ENCODE peak calls at places on chromosomes 13 and 19, in ten cellular contexts. One of them, this sample, is unnamed.

GRCh38 chr19:54297759-54298305 is 15.1 kb downstream of the LILRA5 start:
- DNase-seq in AG04450: no peak
- DNase-seq in activated CD8-positive, alpha-beta memory T cell treated with anti-CD3 and anti-CD28 coated beads, Interleukin-2, amount 10 ng/mL, durations not matched to agents 7 days and 5 days: no peak
- DNase-seq in suprapubic skin: no peak
- DNase-seq in GM23338: peak
- DNase-seq in ovary: no peak
- DNase-seq in tibial artery: no peak
- DNase-seq in NCI-H524: no peak
- DNase-seq in stimulated activated CD8-positive, alpha-beta memory T cell treated with anti-CD3 and anti-CD28 coated beads, Interleukin-15, amount 100 ng/mL, for 4 hours: no peak
- DNase-seq in Ammon's horn: no peak
- DNase-seq in this sample: peak

GRCh38 chr19:5547881-5548280 is 19.9 kb downstream of the TINCR start:
- DNase-seq in AG04450: peak
- DNase-seq in activated CD8-positive, alpha-beta memory T cell treated with anti-CD3 and anti-CD28 coated beads, Interleukin-2, amount 10 ng/mL, durations not matched to agents 7 days and 5 days: peak
- DNase-seq in suprapubic skin: no peak
- DNase-seq in GM23338: peak
- DNase-seq in ovary: no peak
- DNase-seq in tibial artery: no peak
- DNase-seq in NCI-H524: peak
- DNase-seq in stimulated activated CD8-positive, alpha-beta memory T cell treated with anti-CD3 and anti-CD28 coated beads, Interleukin-15, amount 100 ng/mL, for 4 hours: no peak
- DNase-seq in Ammon's horn: peak
- DNase-seq in this sample: peak

GRCh38 chr19:2487780-2488330 is 11.9 kb downstream of the GADD45B start:
- DNase-seq in AG04450: no peak
- DNase-seq in activated CD8-positive, alpha-beta memory T cell treated with anti-CD3 and anti-CD28 coated beads, Interleukin-2, amount 10 ng/mL, durations not matched to agents 7 days and 5 days: no peak
- DNase-seq in suprapubic skin: no peak
- DNase-seq in GM23338: no peak
- DNase-seq in ovary: no peak
- DNase-seq in tibial artery: no peak
- DNase-seq in NCI-H524: no peak
- DNase-seq in stimulated activated CD8-positive, alpha-beta memory T cell treated with anti-CD3 and anti-CD28 coated beads, Interleukin-15, amount 100 ng/mL, for 4 hours: no peak
- DNase-seq in Ammon's horn: no peak
- DNase-seq in this sample: no peak

GRCh38 chr19:42032428-42032827 is 37.6 kb downstream of the GRIK5 start:
- DNase-seq in AG04450: no peak
- DNase-seq in activated CD8-positive, alpha-beta memory T cell treated with anti-CD3 and anti-CD28 coated beads, Interleukin-2, amount 10 ng/mL, durations not matched to agents 7 days and 5 days: no peak
- DNase-seq in suprapubic skin: no peak
- DNase-seq in GM23338: peak
- DNase-seq in ovary: no peak
- DNase-seq in tibial artery: no peak
- DNase-seq in NCI-H524: peak
- DNase-seq in stimulated activated CD8-positive, alpha-beta memory T cell treated with anti-CD3 and anti-CD28 coated beads, Interleukin-15, amount 100 ng/mL, for 4 hours: no peak
- DNase-seq in Ammon's horn: no peak
- DNase-seq in this sample: no peak

GRCh38 chr13:66200555-66200954 is 1029.6 kb downstream of the PCDH9 start:
- DNase-seq in AG04450: no peak
- DNase-seq in activated CD8-positive, alpha-beta memory T cell treated with anti-CD3 and anti-CD28 coated beads, Interleukin-2, amount 10 ng/mL, durations not matched to agents 7 days and 5 days: no peak
- DNase-seq in suprapubic skin: no peak
- DNase-seq in GM23338: no peak
- DNase-seq in ovary: no peak
- DNase-seq in tibial artery: no peak
- DNase-seq in NCI-H524: no peak
- DNase-seq in stimulated activated CD8-positive, alpha-beta memory T cell treated with anti-CD3 and anti-CD28 coated beads, Interleukin-15, amount 100 ng/mL, for 4 hours: no peak
- DNase-seq in Ammon's horn: no peak
- DNase-seq in this sample: no peak

GRCh38 chr19:8641908-8642547 is 11.6 kb downstream of the NFILZ start:
- DNase-seq in AG04450: no peak
- DNase-seq in activated CD8-positive, alpha-beta memory T cell treated with anti-CD3 and anti-CD28 coated beads, Interleukin-2, amount 10 ng/mL, durations not matched to agents 7 days and 5 days: no peak
- DNase-seq in suprapubic skin: no peak
- DNase-seq in GM23338: peak
- DNase-seq in ovary: no peak
- DNase-seq in tibial artery: no peak
- DNase-seq in NCI-H524: peak
- DNase-seq in stimulated activated CD8-positive, alpha-beta memory T cell treated with anti-CD3 and anti-CD28 coated beads, Interleukin-15, amount 100 ng/mL, for 4 hours: no peak
- DNase-seq in Ammon's horn: no peak
- DNase-seq in this sample: peak

GRCh38 chr13:45849408-45849807 is 2.1 kb downstream of the SIAH3 start:
- DNase-seq in AG04450: no peak
- DNase-seq in activated CD8-positive, alpha-beta memory T cell treated with anti-CD3 and anti-CD28 coated beads, Interleukin-2, amount 10 ng/mL, durations not matched to agents 7 days and 5 days: no peak
- DNase-seq in suprapubic skin: no peak
- DNase-seq in GM23338: no peak
- DNase-seq in ovary: no peak
- DNase-seq in tibial artery: no peak
- DNase-seq in NCI-H524: no peak
- DNase-seq in stimulated activated CD8-positive, alpha-beta memory T cell treated with anti-CD3 and anti-CD28 coated beads, Interleukin-15, amount 100 ng/mL, for 4 hours: no peak
- DNase-seq in Ammon's horn: no peak
- DNase-seq in this sample: no peak

GRCh38 chr13:39822437-39822836 is 167.0 kb downstream of the COG6 start:
- DNase-seq in AG04450: no peak
- DNase-seq in activated CD8-positive, alpha-beta memory T cell treated with anti-CD3 and anti-CD28 coated beads, Interleukin-2, amount 10 ng/mL, durations not matched to agents 7 days and 5 days: no peak
- DNase-seq in suprapubic skin: no peak
- DNase-seq in GM23338: no peak
- DNase-seq in ovary: no peak
- DNase-seq in tibial artery: no peak
- DNase-seq in NCI-H524: no peak
- DNase-seq in stimulated activated CD8-positive, alpha-beta memory T cell treated with anti-CD3 and anti-CD28 coated beads, Interleukin-15, amount 100 ng/mL, for 4 hours: no peak
- DNase-seq in Ammon's horn: peak
- DNase-seq in this sample: no peak

GRCh38 chr13:52459668-52460067 is 4.4 kb downstream of the CKAP2 start:
- DNase-seq in AG04450: peak
- DNase-seq in activated CD8-positive, alpha-beta memory T cell treated with anti-CD3 and anti-CD28 coated beads, Interleukin-2, amount 10 ng/mL, durations not matched to agents 7 days and 5 days: no peak
- DNase-seq in suprapubic skin: no peak
- DNase-seq in GM23338: no peak
- DNase-seq in ovary: no peak
- DNase-seq in tibial artery: no peak
- DNase-seq in NCI-H524: no peak
- DNase-seq in stimulated activated CD8-positive, alpha-beta memory T cell treated with anti-CD3 and anti-CD28 coated beads, Interleukin-15, amount 100 ng/mL, for 4 hours: no peak
- DNase-seq in Ammon's horn: no peak
- DNase-seq in this sample: no peak

GRCh38 chr19:14031719-14032480 is at the start of gene IL27RA:
- DNase-seq in AG04450: no peak
- DNase-seq in activated CD8-positive, alpha-beta memory T cell treated with anti-CD3 and anti-CD28 coated beads, Interleukin-2, amount 10 ng/mL, durations not matched to agents 7 days and 5 days: peak
- DNase-seq in suprapubic skin: no peak
- DNase-seq in GM23338: peak
- DNase-seq in ovary: peak
- DNase-seq in tibial artery: peak
- DNase-seq in NCI-H524: peak
- DNase-seq in stimulated activated CD8-positive, alpha-beta memory T cell treated with anti-CD3 and anti-CD28 coated beads, Interleukin-15, amount 100 ng/mL, for 4 hours: peak
- DNase-seq in Ammon's horn: peak
- DNase-seq in this sample: peak

GRCh38 chr19:19347401-19347800 is 26.8 kb downstream of the MAU2 start:
- DNase-seq in AG04450: no peak
- DNase-seq in activated CD8-positive, alpha-beta memory T cell treated with anti-CD3 and anti-CD28 coated beads, Interleukin-2, amount 10 ng/mL, durations not matched to agents 7 days and 5 days: no peak
- DNase-seq in suprapubic skin: no peak
- DNase-seq in GM23338: no peak
- DNase-seq in ovary: no peak
- DNase-seq in tibial artery: no peak
- DNase-seq in NCI-H524: no peak
- DNase-seq in stimulated activated CD8-positive, alpha-beta memory T cell treated with anti-CD3 and anti-CD28 coated beads, Interleukin-15, amount 100 ng/mL, for 4 hours: no peak
- DNase-seq in Ammon's horn: no peak
- DNase-seq in this sample: no peak

GRCh38 chr19:40805258-40805868 is 6.4 kb downstream of the EGLN2 start:
- DNase-seq in AG04450: no peak
- DNase-seq in activated CD8-positive, alpha-beta memory T cell treated with anti-CD3 and anti-CD28 coated beads, Interleukin-2, amount 10 ng/mL, durations not matched to agents 7 days and 5 days: peak
- DNase-seq in suprapubic skin: no peak
- DNase-seq in GM23338: no peak
- DNase-seq in ovary: no peak
- DNase-seq in tibial artery: no peak
- DNase-seq in NCI-H524: no peak
- DNase-seq in stimulated activated CD8-positive, alpha-beta memory T cell treated with anti-CD3 and anti-CD28 coated beads, Interleukin-15, amount 100 ng/mL, for 4 hours: no peak
- DNase-seq in Ammon's horn: peak
- DNase-seq in this sample: peak

GRCh38 chr19:47094557-47095517 is 18.7 kb downstream of the ZC3H4 start:
- DNase-seq in AG04450: no peak
- DNase-seq in activated CD8-positive, alpha-beta memory T cell treated with anti-CD3 and anti-CD28 coated beads, Interleukin-2, amount 10 ng/mL, durations not matched to agents 7 days and 5 days: peak
- DNase-seq in suprapubic skin: no peak
- DNase-seq in GM23338: no peak
- DNase-seq in ovary: no peak
- DNase-seq in tibial artery: no peak
- DNase-seq in NCI-H524: no peak
- DNase-seq in stimulated activated CD8-positive, alpha-beta memory T cell treated with anti-CD3 and anti-CD28 coated beads, Interleukin-15, amount 100 ng/mL, for 4 hours: no peak
- DNase-seq in Ammon's horn: no peak
- DNase-seq in this sample: no peak

GRCh38 chr13:20728579-20729300 is 25.2 kb downstream of the IL17D start:
- DNase-seq in AG04450: no peak
- DNase-seq in activated CD8-positive, alpha-beta memory T cell treated with anti-CD3 and anti-CD28 coated beads, Interleukin-2, amount 10 ng/mL, durations not matched to agents 7 days and 5 days: no peak
- DNase-seq in suprapubic skin: no peak
- DNase-seq in GM23338: no peak
- DNase-seq in ovary: no peak
- DNase-seq in tibial artery: no peak
- DNase-seq in NCI-H524: no peak
- DNase-seq in stimulated activated CD8-positive, alpha-beta memory T cell treated with anti-CD3 and anti-CD28 coated beads, Interleukin-15, amount 100 ng/mL, for 4 hours: no peak
- DNase-seq in Ammon's horn: no peak
- DNase-seq in this sample: no peak

GRCh38 chr13:61880576-61881283 is 465.1 kb upstream of the PCDH20 start:
- DNase-seq in AG04450: no peak
- DNase-seq in activated CD8-positive, alpha-beta memory T cell treated with anti-CD3 and anti-CD28 coated beads, Interleukin-2, amount 10 ng/mL, durations not matched to agents 7 days and 5 days: no peak
- DNase-seq in suprapubic skin: no peak
- DNase-seq in GM23338: peak
- DNase-seq in ovary: no peak
- DNase-seq in tibial artery: no peak
- DNase-seq in NCI-H524: peak
- DNase-seq in stimulated activated CD8-positive, alpha-beta memory T cell treated with anti-CD3 and anti-CD28 coated beads, Interleukin-15, amount 100 ng/mL, for 4 hours: no peak
- DNase-seq in Ammon's horn: no peak
- DNase-seq in this sample: peak

GRCh38 chr19:8585894-8586750 is 8.9 kb upstream of the MYO1F start:
- DNase-seq in AG04450: no peak
- DNase-seq in activated CD8-positive, alpha-beta memory T cell treated with anti-CD3 and anti-CD28 coated beads, Interleukin-2, amount 10 ng/mL, durations not matched to agents 7 days and 5 days: peak
- DNase-seq in suprapubic skin: peak
- DNase-seq in GM23338: peak
- DNase-seq in ovary: no peak
- DNase-seq in tibial artery: no peak
- DNase-seq in NCI-H524: peak
- DNase-seq in stimulated activated CD8-positive, alpha-beta memory T cell treated with anti-CD3 and anti-CD28 coated beads, Interleukin-15, amount 100 ng/mL, for 4 hours: no peak
- DNase-seq in Ammon's horn: no peak
- DNase-seq in this sample: peak

GRCh38 chr13:20414475-20415287 is 111.0 kb downstream of the CRYL1 start:
- DNase-seq in AG04450: no peak
- DNase-seq in activated CD8-positive, alpha-beta memory T cell treated with anti-CD3 and anti-CD28 coated beads, Interleukin-2, amount 10 ng/mL, durations not matched to agents 7 days and 5 days: no peak
- DNase-seq in suprapubic skin: no peak
- DNase-seq in GM23338: peak
- DNase-seq in ovary: no peak
- DNase-seq in tibial artery: no peak
- DNase-seq in NCI-H524: no peak
- DNase-seq in stimulated activated CD8-positive, alpha-beta memory T cell treated with anti-CD3 and anti-CD28 coated beads, Interleukin-15, amount 100 ng/mL, for 4 hours: no peak
- DNase-seq in Ammon's horn: no peak
- DNase-seq in this sample: no peak

GRCh38 chr19:39996218-39996810 is 546 bp upstream of the ZNF546 start:
- DNase-seq in AG04450: peak
- DNase-seq in activated CD8-positive, alpha-beta memory T cell treated with anti-CD3 and anti-CD28 coated beads, Interleukin-2, amount 10 ng/mL, durations not matched to agents 7 days and 5 days: peak
- DNase-seq in suprapubic skin: no peak
- DNase-seq in GM23338: no peak
- DNase-seq in ovary: no peak
- DNase-seq in tibial artery: no peak
- DNase-seq in NCI-H524: peak
- DNase-seq in stimulated activated CD8-positive, alpha-beta memory T cell treated with anti-CD3 and anti-CD28 coated beads, Interleukin-15, amount 100 ng/mL, for 4 hours: peak
- DNase-seq in Ammon's horn: peak
- DNase-seq in this sample: peak

GRCh38 chr13:33434676-33435075 is 149.1 kb upstream of the STARD13 start:
- DNase-seq in AG04450: no peak
- DNase-seq in activated CD8-positive, alpha-beta memory T cell treated with anti-CD3 and anti-CD28 coated beads, Interleukin-2, amount 10 ng/mL, durations not matched to agents 7 days and 5 days: no peak
- DNase-seq in suprapubic skin: no peak
- DNase-seq in GM23338: no peak
- DNase-seq in ovary: no peak
- DNase-seq in tibial artery: no peak
- DNase-seq in NCI-H524: no peak
- DNase-seq in stimulated activated CD8-positive, alpha-beta memory T cell treated with anti-CD3 and anti-CD28 coated beads, Interleukin-15, amount 100 ng/mL, for 4 hours: no peak
- DNase-seq in Ammon's horn: no peak
- DNase-seq in this sample: no peak

GRCh38 chr13:21018220-21018619 is 43.2 kb downstream of the LATS2 start:
- DNase-seq in AG04450: no peak
- DNase-seq in activated CD8-positive, alpha-beta memory T cell treated with anti-CD3 and anti-CD28 coated beads, Interleukin-2, amount 10 ng/mL, durations not matched to agents 7 days and 5 days: no peak
- DNase-seq in suprapubic skin: no peak
- DNase-seq in GM23338: no peak
- DNase-seq in ovary: no peak
- DNase-seq in tibial artery: peak
- DNase-seq in NCI-H524: no peak
- DNase-seq in stimulated activated CD8-positive, alpha-beta memory T cell treated with anti-CD3 and anti-CD28 coated beads, Interleukin-15, amount 100 ng/mL, for 4 hours: no peak
- DNase-seq in Ammon's horn: no peak
- DNase-seq in this sample: no peak

GRCh38 chr19:54096642-54097106 is 3.9 kb downstream of the OSCAR start:
- DNase-seq in AG04450: no peak
- DNase-seq in activated CD8-positive, alpha-beta memory T cell treated with anti-CD3 and anti-CD28 coated beads, Interleukin-2, amount 10 ng/mL, durations not matched to agents 7 days and 5 days: no peak
- DNase-seq in suprapubic skin: no peak
- DNase-seq in GM23338: peak
- DNase-seq in ovary: peak
- DNase-seq in tibial artery: no peak
- DNase-seq in NCI-H524: peak
- DNase-seq in stimulated activated CD8-positive, alpha-beta memory T cell treated with anti-CD3 and anti-CD28 coated beads, Interleukin-15, amount 100 ng/mL, for 4 hours: no peak
- DNase-seq in Ammon's horn: no peak
- DNase-seq in this sample: no peak

GRCh38 chr19:16293133-16294085 is 31.2 kb upstream of the KLF2 start:
- DNase-seq in AG04450: peak
- DNase-seq in activated CD8-positive, alpha-beta memory T cell treated with anti-CD3 and anti-CD28 coated beads, Interleukin-2, amount 10 ng/mL, durations not matched to agents 7 days and 5 days: no peak
- DNase-seq in suprapubic skin: peak
- DNase-seq in GM23338: no peak
- DNase-seq in ovary: peak
- DNase-seq in tibial artery: peak
- DNase-seq in NCI-H524: no peak
- DNase-seq in stimulated activated CD8-positive, alpha-beta memory T cell treated with anti-CD3 and anti-CD28 coated beads, Interleukin-15, amount 100 ng/mL, for 4 hours: no peak
- DNase-seq in Ammon's horn: no peak
- DNase-seq in this sample: no peak

GRCh38 chr19:42524943-42525342 is 3.3 kb downstream of the CEACAM1 start:
- DNase-seq in AG04450: no peak
- DNase-seq in activated CD8-positive, alpha-beta memory T cell treated with anti-CD3 and anti-CD28 coated beads, Interleukin-2, amount 10 ng/mL, durations not matched to agents 7 days and 5 days: peak
- DNase-seq in suprapubic skin: no peak
- DNase-seq in GM23338: no peak
- DNase-seq in ovary: no peak
- DNase-seq in tibial artery: no peak
- DNase-seq in NCI-H524: no peak
- DNase-seq in stimulated activated CD8-positive, alpha-beta memory T cell treated with anti-CD3 and anti-CD28 coated beads, Interleukin-15, amount 100 ng/mL, for 4 hours: no peak
- DNase-seq in Ammon's horn: no peak
- DNase-seq in this sample: no peak

GRCh38 chr19:47598407-47599349 is 10.3 kb upstream of the BICRA start:
- DNase-seq in AG04450: peak
- DNase-seq in activated CD8-positive, alpha-beta memory T cell treated with anti-CD3 and anti-CD28 coated beads, Interleukin-2, amount 10 ng/mL, durations not matched to agents 7 days and 5 days: no peak
- DNase-seq in suprapubic skin: peak
- DNase-seq in GM23338: peak
- DNase-seq in ovary: no peak
- DNase-seq in tibial artery: peak
- DNase-seq in NCI-H524: peak
- DNase-seq in stimulated activated CD8-positive, alpha-beta memory T cell treated with anti-CD3 and anti-CD28 coated beads, Interleukin-15, amount 100 ng/mL, for 4 hours: no peak
- DNase-seq in Ammon's horn: peak
- DNase-seq in this sample: peak

GRCh38 chr19:46608178-46608577 is 7.0 kb downstream of the CALM3 start:
- DNase-seq in AG04450: no peak
- DNase-seq in activated CD8-positive, alpha-beta memory T cell treated with anti-CD3 and anti-CD28 coated beads, Interleukin-2, amount 10 ng/mL, durations not matched to agents 7 days and 5 days: no peak
- DNase-seq in suprapubic skin: no peak
- DNase-seq in GM23338: no peak
- DNase-seq in ovary: peak
- DNase-seq in tibial artery: no peak
- DNase-seq in NCI-H524: no peak
- DNase-seq in stimulated activated CD8-positive, alpha-beta memory T cell treated with anti-CD3 and anti-CD28 coated beads, Interleukin-15, amount 100 ng/mL, for 4 hours: no peak
- DNase-seq in Ammon's horn: no peak
- DNase-seq in this sample: no peak

GRCh38 chr19:20923077-20923871 is at the start of gene ZNF85:
- DNase-seq in AG04450: peak
- DNase-seq in activated CD8-positive, alpha-beta memory T cell treated with anti-CD3 and anti-CD28 coated beads, Interleukin-2, amount 10 ng/mL, durations not matched to agents 7 days and 5 days: peak
- DNase-seq in suprapubic skin: peak
- DNase-seq in GM23338: peak
- DNase-seq in ovary: peak
- DNase-seq in tibial artery: peak
- DNase-seq in NCI-H524: peak
- DNase-seq in stimulated activated CD8-positive, alpha-beta memory T cell treated with anti-CD3 and anti-CD28 coated beads, Interleukin-15, amount 100 ng/mL, for 4 hours: peak
- DNase-seq in Ammon's horn: peak
- DNase-seq in this sample: peak

GRCh38 chr19:772730-773436 is 22.0 kb downstream of the MISP start:
- DNase-seq in AG04450: no peak
- DNase-seq in activated CD8-positive, alpha-beta memory T cell treated with anti-CD3 and anti-CD28 coated beads, Interleukin-2, amount 10 ng/mL, durations not matched to agents 7 days and 5 days: no peak
- DNase-seq in suprapubic skin: no peak
- DNase-seq in GM23338: peak
- DNase-seq in ovary: no peak
- DNase-seq in tibial artery: no peak
- DNase-seq in NCI-H524: peak
- DNase-seq in stimulated activated CD8-positive, alpha-beta memory T cell treated with anti-CD3 and anti-CD28 coated beads, Interleukin-15, amount 100 ng/mL, for 4 hours: no peak
- DNase-seq in Ammon's horn: no peak
- DNase-seq in this sample: peak

This sample was measured in cerebellar cortex.